ENCODE peak calls at places on chromosomes 13 and 19, in seven cellular contexts. One of them, this sample, is unnamed. For H3K27me3, the result is how much of the 10 kb centered on the place peaks cover.

GRCh38 chr13:44620057-44620456 is 43.9 kb upstream of the TSC22D1 start:
- DNase-seq in pancreas: no peak
- DNase-seq in brain microvascular endothelial cell: peak
- DNase-seq in trophoblast cell: peak
- DNase-seq in GM23338: no peak
- DNase-seq in neural progenitor cell: peak
- DNase-seq in tibial artery: no peak
- DNase-seq in this sample: peak

GRCh38 chr13:33260168-33261098 is 25.1 kb downstream of the STARD13 start:
- DNase-seq in pancreas: no peak
- DNase-seq in brain microvascular endothelial cell: no peak
- DNase-seq in trophoblast cell: peak
- DNase-seq in GM23338: no peak
- DNase-seq in neural progenitor cell: no peak
- DNase-seq in tibial artery: no peak
- DNase-seq in this sample: no peak

GRCh38 chr13:102707465-102707864 is 12.6 kb upstream of the METTL21C start:
- DNase-seq in pancreas: no peak
- DNase-seq in brain microvascular endothelial cell: peak
- DNase-seq in trophoblast cell: peak
- DNase-seq in GM23338: no peak
- DNase-seq in neural progenitor cell: no peak
- DNase-seq in tibial artery: no peak
- DNase-seq in this sample: peak

GRCh38 chr13:88217372-88217771 is 546.2 kb downstream of the SLITRK5 start:
- DNase-seq in pancreas: no peak
- DNase-seq in brain microvascular endothelial cell: no peak
- DNase-seq in trophoblast cell: no peak
- DNase-seq in GM23338: no peak
- DNase-seq in neural progenitor cell: no peak
- DNase-seq in tibial artery: no peak
- DNase-seq in this sample: no peak

GRCh38 chr13:67366533-67366932 is 136.4 kb upstream of the PCDH9 start:
- DNase-seq in pancreas: no peak
- DNase-seq in brain microvascular endothelial cell: peak
- DNase-seq in trophoblast cell: no peak
- DNase-seq in GM23338: no peak
- DNase-seq in neural progenitor cell: no peak
- DNase-seq in tibial artery: no peak
- DNase-seq in this sample: peak

GRCh38 chr19:12668937-12669271 is 2.3 kb downstream of the WDR83 start:
- DNase-seq in pancreas: peak
- DNase-seq in brain microvascular endothelial cell: peak
- DNase-seq in trophoblast cell: peak
- DNase-seq in GM23338: peak
- DNase-seq in neural progenitor cell: peak
- DNase-seq in tibial artery: peak
- DNase-seq in this sample: peak

GRCh38 chr13:98216711-98217110 is 39.6 kb upstream of the RNF113B start:
- DNase-seq in pancreas: no peak
- DNase-seq in brain microvascular endothelial cell: no peak
- DNase-seq in trophoblast cell: no peak
- DNase-seq in GM23338: no peak
- DNase-seq in neural progenitor cell: no peak
- DNase-seq in tibial artery: no peak
- DNase-seq in this sample: no peak

GRCh38 chr19:1866693-1867358 is 3.4 kb upstream of the KLF16 start:
- DNase-seq in pancreas: no peak
- DNase-seq in brain microvascular endothelial cell: no peak
- DNase-seq in trophoblast cell: no peak
- DNase-seq in GM23338: no peak
- DNase-seq in neural progenitor cell: no peak
- DNase-seq in tibial artery: no peak
- DNase-seq in this sample: no peak

GRCh38 chr19:14006085-14006765 is at the start of gene RFX1:
- DNase-seq in pancreas: peak
- DNase-seq in brain microvascular endothelial cell: peak
- DNase-seq in trophoblast cell: peak
- DNase-seq in GM23338: peak
- DNase-seq in neural progenitor cell: peak
- DNase-seq in tibial artery: peak
- DNase-seq in this sample: peak

GRCh38 chr13:78192721-78193120 is 274.1 kb upstream of the EDNRB start:
- DNase-seq in pancreas: no peak
- DNase-seq in brain microvascular endothelial cell: no peak
- DNase-seq in trophoblast cell: peak
- DNase-seq in GM23338: no peak
- DNase-seq in neural progenitor cell: no peak
- DNase-seq in tibial artery: no peak
- DNase-seq in this sample: peak

GRCh38 chr19:11987405-11988231 is 22.8 kb downstream of the ZNF763 start:
- DNase-seq in pancreas: peak
- DNase-seq in brain microvascular endothelial cell: peak
- DNase-seq in trophoblast cell: peak
- DNase-seq in GM23338: peak
- DNase-seq in neural progenitor cell: peak
- DNase-seq in tibial artery: peak
- DNase-seq in this sample: peak

GRCh38 chr19:18657590-18658365 is 20.9 kb downstream of the KLHL26 start:
- DNase-seq in pancreas: no peak
- DNase-seq in brain microvascular endothelial cell: peak
- DNase-seq in trophoblast cell: peak
- DNase-seq in GM23338: peak
- DNase-seq in neural progenitor cell: peak
- DNase-seq in tibial artery: peak
- DNase-seq in this sample: no peak

GRCh38 chr19:46813570-46814358 is 25.4 kb upstream of the SLC1A5 start:
- DNase-seq in pancreas: peak
- DNase-seq in brain microvascular endothelial cell: peak
- DNase-seq in trophoblast cell: no peak
- DNase-seq in GM23338: no peak
- DNase-seq in neural progenitor cell: no peak
- DNase-seq in tibial artery: peak
- DNase-seq in this sample: peak

GRCh38 chr19:3494559-3494958 is 5.9 kb downstream of the DOHH start:
- DNase-seq in pancreas: no peak
- DNase-seq in brain microvascular endothelial cell: no peak
- DNase-seq in trophoblast cell: no peak
- DNase-seq in GM23338: no peak
- DNase-seq in neural progenitor cell: no peak
- DNase-seq in tibial artery: no peak
- DNase-seq in this sample: no peak

GRCh38 chr19:14434157-14434501 is 1.0 kb downstream of the PKN1 start:
- DNase-seq in pancreas: peak
- DNase-seq in brain microvascular endothelial cell: no peak
- DNase-seq in trophoblast cell: no peak
- DNase-seq in GM23338: no peak
- DNase-seq in neural progenitor cell: no peak
- DNase-seq in tibial artery: no peak
- DNase-seq in this sample: peak

GRCh38 chr19:17681505-17682125 is 6.5 kb downstream of the UNC13A start:
- DNase-seq in pancreas: no peak
- DNase-seq in brain microvascular endothelial cell: peak
- DNase-seq in trophoblast cell: peak
- DNase-seq in GM23338: peak
- DNase-seq in neural progenitor cell: peak
- DNase-seq in tibial artery: no peak
- DNase-seq in this sample: peak

GRCh38 chr19:12913871-12914690 is 5.0 kb downstream of the SYCE2 start:
- DNase-seq in pancreas: no peak
- DNase-seq in brain microvascular endothelial cell: no peak
- DNase-seq in trophoblast cell: no peak
- DNase-seq in GM23338: no peak
- DNase-seq in neural progenitor cell: peak
- DNase-seq in tibial artery: peak
- DNase-seq in this sample: no peak

GRCh38 chr13:38398810-38399493 is 49.3 kb downstream of the UFM1 start:
- DNase-seq in pancreas: no peak
- DNase-seq in brain microvascular endothelial cell: peak
- DNase-seq in trophoblast cell: peak
- DNase-seq in GM23338: no peak
- DNase-seq in neural progenitor cell: no peak
- DNase-seq in tibial artery: no peak
- DNase-seq in this sample: peak

GRCh38 chr19:5977222-5977784 is 637 bp downstream of the RANBP3 start:
- DNase-seq in pancreas: no peak
- DNase-seq in brain microvascular endothelial cell: no peak
- DNase-seq in trophoblast cell: no peak
- DNase-seq in GM23338: no peak
- DNase-seq in neural progenitor cell: no peak
- DNase-seq in tibial artery: no peak
- DNase-seq in this sample: peak

GRCh38 chr13:43126420-43126819 is 103.0 kb downstream of the DNAJC15 start:
- DNase-seq in pancreas: no peak
- DNase-seq in brain microvascular endothelial cell: no peak
- DNase-seq in trophoblast cell: no peak
- DNase-seq in GM23338: no peak
- DNase-seq in neural progenitor cell: no peak
- DNase-seq in tibial artery: no peak
- DNase-seq in this sample: no peak

DNA sequence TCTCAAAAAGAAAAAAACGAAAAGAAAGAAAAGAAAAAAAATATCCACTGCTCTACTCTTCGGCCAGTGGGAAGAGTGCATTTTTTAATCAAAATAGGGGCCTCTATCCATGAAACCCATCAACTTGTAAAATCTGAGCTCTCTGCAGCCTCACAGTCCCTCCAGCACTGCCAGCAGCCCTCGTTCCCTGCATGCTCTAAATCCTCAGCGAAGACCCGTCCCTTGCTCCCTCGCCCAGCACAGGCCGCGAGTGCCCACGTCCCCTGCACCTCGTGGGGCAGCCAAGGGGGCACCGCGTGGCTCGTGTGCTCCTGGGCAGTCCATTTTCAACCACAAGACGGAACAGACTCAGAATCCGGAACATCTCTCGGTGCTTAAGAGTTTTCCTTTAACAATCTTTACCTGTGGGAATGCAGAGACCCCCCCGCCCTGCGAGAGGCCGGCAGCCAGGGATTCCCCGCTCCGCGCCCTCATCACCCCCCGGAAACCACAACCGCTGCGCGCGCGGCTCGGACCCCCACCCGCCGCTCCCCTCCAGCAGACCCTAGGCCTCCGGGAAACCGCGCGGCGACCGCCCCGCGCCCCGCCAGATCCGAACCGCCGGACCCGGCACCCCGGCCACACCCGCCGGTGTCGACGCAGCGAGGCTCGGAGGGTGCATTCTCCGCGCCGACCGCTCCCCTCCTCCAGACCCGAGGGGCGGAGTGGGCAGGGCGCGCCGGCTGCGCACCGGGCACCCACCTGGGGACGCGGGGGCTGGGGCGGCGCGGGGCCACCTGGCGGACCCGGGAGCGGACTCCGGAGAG is 624 bp downstream of the ANKRD27 start:
- DNase-seq in pancreas: no peak
- DNase-seq in brain microvascular endothelial cell: no peak
- DNase-seq in trophoblast cell: no peak
- DNase-seq in GM23338: no peak
- DNase-seq in neural progenitor cell: peak
- DNase-seq in tibial artery: no peak
- DNase-seq in this sample: peak
- H3K27me3 ChIP-seq in pancreas: under half
- H3K27me3 ChIP-seq in brain microvascular endothelial cell: under half
- H3K27me3 ChIP-seq in trophoblast cell: under half
- H3K27me3 ChIP-seq in GM23338: under half
- H3K27me3 ChIP-seq in neural progenitor cell: half or more
- H3K27me3 ChIP-seq in tibial artery: under half
- H3K27me3 ChIP-seq in this sample: under half

DNA sequence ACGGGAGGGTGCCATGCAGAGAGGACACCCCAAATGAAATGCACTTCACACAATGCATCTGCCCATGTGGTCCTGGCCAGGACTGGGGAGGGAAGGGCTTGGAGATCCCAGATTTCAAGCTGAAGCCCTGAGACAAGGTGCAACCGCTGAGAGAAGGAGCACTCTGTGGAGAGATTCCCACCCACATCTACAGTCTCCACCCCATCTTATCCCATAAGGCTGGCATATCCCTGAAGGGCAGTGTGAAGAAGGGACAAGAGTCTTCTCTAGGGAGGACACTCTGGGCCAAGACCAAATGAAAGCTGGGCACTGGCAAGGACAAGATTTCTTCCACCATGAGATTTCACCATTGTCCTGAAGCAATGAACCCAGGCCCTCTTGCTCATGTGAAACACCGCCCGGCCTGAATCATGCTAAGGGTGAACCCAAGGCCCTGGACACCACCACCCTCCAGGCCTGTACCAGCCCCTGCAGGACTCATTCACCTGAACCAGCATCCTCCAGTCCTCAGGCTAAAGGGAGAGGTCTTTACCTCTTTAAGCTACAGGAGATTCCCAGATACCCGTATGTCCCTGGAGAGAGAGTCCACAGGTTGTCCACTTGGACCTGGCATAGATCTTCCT is 20.5 kb downstream of the CEACAM4 start:
- DNase-seq in pancreas: no peak
- DNase-seq in brain microvascular endothelial cell: no peak
- DNase-seq in trophoblast cell: no peak
- DNase-seq in GM23338: no peak
- DNase-seq in neural progenitor cell: no peak
- DNase-seq in tibial artery: no peak
- DNase-seq in this sample: no peak
- H3K27me3 ChIP-seq in pancreas: under half
- H3K27me3 ChIP-seq in brain microvascular endothelial cell: under half
- H3K27me3 ChIP-seq in trophoblast cell: under half
- H3K27me3 ChIP-seq in GM23338: half or more
- H3K27me3 ChIP-seq in neural progenitor cell: under half
- H3K27me3 ChIP-seq in tibial artery: under half
- H3K27me3 ChIP-seq in this sample: under half

GRCh38 chr13:27970382-27971235 is 1.5 kb upstream of the CDX2 start:
- DNase-seq in pancreas: peak
- DNase-seq in brain microvascular endothelial cell: no peak
- DNase-seq in trophoblast cell: no peak
- DNase-seq in GM23338: no peak
- DNase-seq in neural progenitor cell: peak
- DNase-seq in tibial artery: no peak
- DNase-seq in this sample: no peak
- H3K27me3 ChIP-seq in pancreas: under half
- H3K27me3 ChIP-seq in brain microvascular endothelial cell: half or more
- H3K27me3 ChIP-seq in trophoblast cell: half or more
- H3K27me3 ChIP-seq in GM23338: half or more
- H3K27me3 ChIP-seq in neural progenitor cell: half or more
- H3K27me3 ChIP-seq in tibial artery: under half
- H3K27me3 ChIP-seq in this sample: half or more

GRCh38 chr13:99983401-99984133 is 2.0 kb downstream of the ZIC2 start:
- DNase-seq in pancreas: no peak
- DNase-seq in brain microvascular endothelial cell: no peak
- DNase-seq in trophoblast cell: no peak
- DNase-seq in GM23338: peak
- DNase-seq in neural progenitor cell: peak
- DNase-seq in tibial artery: no peak
- DNase-seq in this sample: no peak

GRCh38 chr13:99985243-99985874 is 3.8 kb downstream of the ZIC2 start:
- DNase-seq in pancreas: peak
- DNase-seq in brain microvascular endothelial cell: no peak
- DNase-seq in trophoblast cell: no peak
- DNase-seq in GM23338: peak
- DNase-seq in neural progenitor cell: peak
- DNase-seq in tibial artery: no peak
- DNase-seq in this sample: no peak

GRCh38 chr13:99984463-99985242 is 3.1 kb downstream of the ZIC2 start:
- DNase-seq in pancreas: no peak
- DNase-seq in brain microvascular endothelial cell: no peak
- DNase-seq in trophoblast cell: no peak
- DNase-seq in GM23338: peak
- DNase-seq in neural progenitor cell: peak
- DNase-seq in tibial artery: no peak
- DNase-seq in this sample: no peak

GRCh38 chr13:99982741-99983400 is 1.3 kb downstream of the ZIC2 start:
- DNase-seq in pancreas: peak
- DNase-seq in brain microvascular endothelial cell: no peak
- DNase-seq in trophoblast cell: no peak
- DNase-seq in GM23338: peak
- DNase-seq in neural progenitor cell: peak
- DNase-seq in tibial artery: no peak
- DNase-seq in this sample: no peak

GRCh38 chr13:99984134-99984462 is 2.5 kb downstream of the ZIC2 start:
- DNase-seq in pancreas: no peak
- DNase-seq in brain microvascular endothelial cell: no peak
- DNase-seq in trophoblast cell: no peak
- DNase-seq in GM23338: no peak
- DNase-seq in neural progenitor cell: peak
- DNase-seq in tibial artery: no peak
- DNase-seq in this sample: no peak
- H3K27me3 ChIP-seq in pancreas: under half
- H3K27me3 ChIP-seq in brain microvascular endothelial cell: under half
- H3K27me3 ChIP-seq in trophoblast cell: half or more
- H3K27me3 ChIP-seq in GM23338: half or more
- H3K27me3 ChIP-seq in neural progenitor cell: under half
- H3K27me3 ChIP-seq in tibial artery: under half
- H3K27me3 ChIP-seq in this sample: half or more